ENCODE peak calls at places on chromosomes 13 and 19, in five cellular contexts. T is effector memory CD4-positive, alpha-beta T cell; E is activated gamma-delta T cell treated with anti-CD3 and anti-CD28 coated beads, Interleukin-2, amount 50 U/mL, for 16 hours; M is stimulated activated CD8-positive, alpha-beta memory T cell treated with anti-CD3 and anti-CD28 coated beads, Interleukin-2, amount 100 ng/mL, for 1 hour; R is T-cell. K is an unnamed sample.

GRCh38 chr13:48562296-48563066 is 29.6 kb upstream of the RCBTB2 start:
- DNase-seq in T (peak; percentile 52), E (peak; percentile 67), R (peak; percentile 54), M (peak; percentile 43), K (no peak)

GRCh38 chr19:6259312-6259861 is 20.4 kb downstream of the MLLT1 start:
- DNase-seq in R (no peak), M (no peak), T (no peak), E (no peak), K (no peak)

GRCh38 chr13:97723655-97724054 is 229.8 kb upstream of the IPO5 start:
- DNase-seq in T (no peak), R (no peak), E (no peak), M (no peak), K (no peak)

GRCh38 chr19:16880884-16881554 is 7.8 kb upstream of the F2RL3 start:
- DNase-seq in R (no peak), M (no peak), T (no peak), E (no peak), K (no peak)

GRCh38 chr13:95121516-95121915 is 179.7 kb downstream of the ABCC4 start:
- DNase-seq in E (no peak), R (no peak), M (no peak), T (no peak), K (no peak)

GRCh38 chr13:94112227-94112626 is 367.3 kb downstream of the DCT start:
- DNase-seq in R (no peak), M (no peak), E (no peak), T (no peak), K (peak; percentile 87)

GRCh38 chr13:24459234-24459633 is 53.3 kb downstream of the PARP4 start:
- DNase-seq in T (no peak), E (no peak), R (no peak), M (no peak), K (peak; percentile 34)

GRCh38 chr19:7923295-7924191 is 2.4 kb downstream of the CTXN1 start:
- DNase-seq in E (no peak), T (no peak), R (no peak), M (no peak), K (no peak)

GRCh38 chr13:21852043-21852442 is 181.2 kb downstream of the FGF9 start:
- DNase-seq in E (no peak), M (no peak), R (no peak), T (no peak), K (peak; percentile 5)

GRCh38 chr13:22517544-22517943 is 663.2 kb upstream of the SGCG start:
- DNase-seq in E (no peak), M (no peak), T (no peak), R (no peak), K (no peak)

GRCh38 chr13:96967248-96967745 is 27.0 kb downstream of the OXGR1 start:
- DNase-seq in R (no peak), T (no peak), E (no peak), M (no peak), K (no peak)